ENCODE peak calls at places on chromosome 18, in six cellular contexts. One of them, this sample, is unnamed.
A peak's percentile ranks its signal among the peaks of the same experiment; 100 is the strongest.

GRCh38 chr18:63131106-63131943 is 188.2 kb downstream of the BCL2 start:
- DNase-seq in vagina: no peak
- DNase-seq in foreskin fibroblast: peak; percentile 78
- DNase-seq in endodermal cell: peak; percentile 81
- DNase-seq in GM12865: peak; percentile 81
- DNase-seq in lung: no peak
- DNase-seq in this sample: no peak

GRCh38 chr18:78620326-78620725 is 359.3 kb upstream of the SALL3 start:
- DNase-seq in vagina: no peak
- DNase-seq in foreskin fibroblast: no peak
- DNase-seq in endodermal cell: no peak
- DNase-seq in GM12865: no peak
- DNase-seq in lung: no peak
- DNase-seq in this sample: no peak

GRCh38 chr18:72056171-72056570 is 488.0 kb downstream of the CBLN2 start:
- DNase-seq in vagina: no peak
- DNase-seq in foreskin fibroblast: no peak
- DNase-seq in endodermal cell: no peak
- DNase-seq in GM12865: no peak
- DNase-seq in lung: no peak
- DNase-seq in this sample: no peak

GRCh38 chr18:80022613-80023012 is 11.6 kb upstream of the RBFA start:
- DNase-seq in vagina: no peak
- DNase-seq in foreskin fibroblast: peak; percentile 34
- DNase-seq in endodermal cell: no peak
- DNase-seq in GM12865: peak; percentile 27
- DNase-seq in lung: no peak
- DNase-seq in this sample: no peak

GRCh38 chr18:29840101-29840500 is 1202.4 kb downstream of the DSC3 start:
- DNase-seq in vagina: no peak
- DNase-seq in foreskin fibroblast: peak; percentile 6
- DNase-seq in endodermal cell: no peak
- DNase-seq in GM12865: no peak
- DNase-seq in lung: no peak
- DNase-seq in this sample: no peak

GRCh38 chr18:23662309-23663263 is at the start of gene ANKRD29:
- DNase-seq in vagina: no peak
- DNase-seq in foreskin fibroblast: peak; percentile 91
- DNase-seq in endodermal cell: peak; percentile 80
- DNase-seq in GM12865: peak; percentile 38
- DNase-seq in lung: peak; percentile 43
- DNase-seq in this sample: no peak

GRCh38 chr18:986071-986470 is 81.4 kb downstream of the ADCYAP1 start:
- DNase-seq in vagina: no peak
- DNase-seq in foreskin fibroblast: no peak
- DNase-seq in endodermal cell: peak; percentile 66
- DNase-seq in GM12865: no peak
- DNase-seq in lung: no peak
- DNase-seq in this sample: no peak

GRCh38 chr18:65749881-65750280 is 931 bp upstream of the CDH7 start:
- DNase-seq in vagina: no peak
- DNase-seq in foreskin fibroblast: peak; percentile 1
- DNase-seq in endodermal cell: no peak
- DNase-seq in GM12865: no peak
- DNase-seq in lung: no peak
- DNase-seq in this sample: no peak

GRCh38 chr18:63073481-63073880 is 246.1 kb downstream of the BCL2 start:
- DNase-seq in vagina: no peak
- DNase-seq in foreskin fibroblast: no peak
- DNase-seq in endodermal cell: no peak
- DNase-seq in GM12865: peak; percentile 76
- DNase-seq in lung: no peak
- DNase-seq in this sample: peak; percentile 11

GRCh38 chr18:12038082-12038660 is 55.5 kb upstream of the ANKRD62 start:
- DNase-seq in vagina: no peak
- DNase-seq in foreskin fibroblast: peak; percentile 64
- DNase-seq in endodermal cell: peak; percentile 76
- DNase-seq in GM12865: no peak
- DNase-seq in lung: no peak
- DNase-seq in this sample: no peak

GRCh38 chr18:78779996-78780718 is 199.5 kb upstream of the SALL3 start:
- DNase-seq in vagina: no peak
- DNase-seq in foreskin fibroblast: no peak
- DNase-seq in endodermal cell: no peak
- DNase-seq in GM12865: no peak
- DNase-seq in lung: no peak
- DNase-seq in this sample: no peak

GRCh38 chr18:63302647-63303405 is 16.7 kb downstream of the BCL2 start:
- DNase-seq in vagina: no peak
- DNase-seq in foreskin fibroblast: no peak
- DNase-seq in endodermal cell: no peak
- DNase-seq in GM12865: no peak
- DNase-seq in lung: no peak
- DNase-seq in this sample: no peak

GRCh38 chr18:31942301-31942998 is 478 bp downstream of the TRAPPC8 start:
- DNase-seq in vagina: no peak
- DNase-seq in foreskin fibroblast: peak; percentile 71
- DNase-seq in endodermal cell: no peak
- DNase-seq in GM12865: peak; percentile 64
- DNase-seq in lung: peak; percentile 37
- DNase-seq in this sample: no peak

GRCh38 chr18:941331-941730 is 36.7 kb downstream of the ADCYAP1 start:
- DNase-seq in vagina: no peak
- DNase-seq in foreskin fibroblast: no peak
- DNase-seq in endodermal cell: no peak
- DNase-seq in GM12865: no peak
- DNase-seq in lung: no peak
- DNase-seq in this sample: no peak

GRCh38 chr18:34222396-34223163 is 2.1 kb downstream of the NOL4 start:
- DNase-seq in vagina: no peak
- DNase-seq in foreskin fibroblast: peak; percentile 41
- DNase-seq in endodermal cell: peak; percentile 87
- DNase-seq in GM12865: peak; percentile 70
- DNase-seq in lung: no peak
- DNase-seq in this sample: no peak

GRCh38 chr18:11932393-11932792 is 24.3 kb upstream of the MPPE1 start:
- DNase-seq in vagina: no peak
- DNase-seq in foreskin fibroblast: no peak
- DNase-seq in endodermal cell: no peak
- DNase-seq in GM12865: no peak
- DNase-seq in lung: no peak
- DNase-seq in this sample: no peak

GRCh38 chr18:11167778-11168177 is 18.4 kb upstream of the PIEZO2 start:
- DNase-seq in vagina: no peak
- DNase-seq in foreskin fibroblast: peak; percentile 49
- DNase-seq in endodermal cell: no peak
- DNase-seq in GM12865: no peak
- DNase-seq in lung: no peak
- DNase-seq in this sample: no peak

GRCh38 chr18:50138181-50139064 is 56.5 kb downstream of the MYO5B start:
- DNase-seq in vagina: no peak
- DNase-seq in foreskin fibroblast: no peak
- DNase-seq in endodermal cell: no peak
- DNase-seq in GM12865: no peak
- DNase-seq in lung: no peak
- DNase-seq in this sample: no peak

GRCh38 chr18:57901819-57902600 is 98.9 kb upstream of the ATP8B1 start:
- DNase-seq in vagina: no peak
- DNase-seq in foreskin fibroblast: peak; percentile 24
- DNase-seq in endodermal cell: no peak
- DNase-seq in GM12865: no peak
- DNase-seq in lung: no peak
- DNase-seq in this sample: no peak

GRCh38 chr18:34787931-34788532 is 77.9 kb downstream of the DTNA start:
- DNase-seq in vagina: no peak
- DNase-seq in foreskin fibroblast: peak; percentile 81
- DNase-seq in endodermal cell: no peak
- DNase-seq in GM12865: peak; percentile 73
- DNase-seq in lung: peak; percentile 32
- DNase-seq in this sample: peak; percentile 46

GRCh38 chr18:77223221-77223639 is 26.4 kb upstream of the GALR1 start:
- DNase-seq in vagina: no peak
- DNase-seq in foreskin fibroblast: no peak
- DNase-seq in endodermal cell: no peak
- DNase-seq in GM12865: no peak
- DNase-seq in lung: no peak
- DNase-seq in this sample: no peak

GRCh38 chr18:53944721-53945120 is 279.7 kb downstream of the MBD2 start:
- DNase-seq in vagina: no peak
- DNase-seq in foreskin fibroblast: no peak
- DNase-seq in endodermal cell: no peak
- DNase-seq in GM12865: peak; percentile 33
- DNase-seq in lung: no peak
- DNase-seq in this sample: peak; percentile 3

GRCh38 chr18:27363918-27364317 is 178.8 kb upstream of the CHST9 start:
- DNase-seq in vagina: no peak
- DNase-seq in foreskin fibroblast: no peak
- DNase-seq in endodermal cell: no peak
- DNase-seq in GM12865: no peak
- DNase-seq in lung: no peak
- DNase-seq in this sample: no peak

GRCh38 chr18:49048361-49048760 is 97.6 kb upstream of the SMAD7 start:
- DNase-seq in vagina: no peak
- DNase-seq in foreskin fibroblast: peak; percentile 64
- DNase-seq in endodermal cell: no peak
- DNase-seq in GM12865: no peak
- DNase-seq in lung: no peak
- DNase-seq in this sample: no peak

GRCh38 chr18:78781601-78781960 is 198.0 kb upstream of the SALL3 start:
- DNase-seq in vagina: no peak
- DNase-seq in foreskin fibroblast: no peak
- DNase-seq in endodermal cell: no peak
- DNase-seq in GM12865: no peak
- DNase-seq in lung: no peak
- DNase-seq in this sample: no peak

GRCh38 chr18:7269903-7270302 is 39.0 kb downstream of the LRRC30 start:
- DNase-seq in vagina: no peak
- DNase-seq in foreskin fibroblast: no peak
- DNase-seq in endodermal cell: no peak
- DNase-seq in GM12865: no peak
- DNase-seq in lung: no peak
- DNase-seq in this sample: no peak

GRCh38 chr18:60471652-60472051 is 99.1 kb upstream of the MC4R start:
- DNase-seq in vagina: no peak
- DNase-seq in foreskin fibroblast: peak; percentile 41
- DNase-seq in endodermal cell: no peak
- DNase-seq in GM12865: no peak
- DNase-seq in lung: no peak
- DNase-seq in this sample: peak; percentile 10

GRCh38 chr18:63514326-63514725 is 27.8 kb upstream of the SERPINB12 start:
- DNase-seq in vagina: no peak
- DNase-seq in foreskin fibroblast: no peak
- DNase-seq in endodermal cell: no peak
- DNase-seq in GM12865: no peak
- DNase-seq in lung: no peak
- DNase-seq in this sample: no peak

GRCh38 chr18:24797987-24798386 is 337.6 kb downstream of the HRH4 start:
- DNase-seq in vagina: no peak
- DNase-seq in foreskin fibroblast: no peak
- DNase-seq in endodermal cell: no peak
- DNase-seq in GM12865: no peak
- DNase-seq in lung: no peak
- DNase-seq in this sample: no peak

DNA sequence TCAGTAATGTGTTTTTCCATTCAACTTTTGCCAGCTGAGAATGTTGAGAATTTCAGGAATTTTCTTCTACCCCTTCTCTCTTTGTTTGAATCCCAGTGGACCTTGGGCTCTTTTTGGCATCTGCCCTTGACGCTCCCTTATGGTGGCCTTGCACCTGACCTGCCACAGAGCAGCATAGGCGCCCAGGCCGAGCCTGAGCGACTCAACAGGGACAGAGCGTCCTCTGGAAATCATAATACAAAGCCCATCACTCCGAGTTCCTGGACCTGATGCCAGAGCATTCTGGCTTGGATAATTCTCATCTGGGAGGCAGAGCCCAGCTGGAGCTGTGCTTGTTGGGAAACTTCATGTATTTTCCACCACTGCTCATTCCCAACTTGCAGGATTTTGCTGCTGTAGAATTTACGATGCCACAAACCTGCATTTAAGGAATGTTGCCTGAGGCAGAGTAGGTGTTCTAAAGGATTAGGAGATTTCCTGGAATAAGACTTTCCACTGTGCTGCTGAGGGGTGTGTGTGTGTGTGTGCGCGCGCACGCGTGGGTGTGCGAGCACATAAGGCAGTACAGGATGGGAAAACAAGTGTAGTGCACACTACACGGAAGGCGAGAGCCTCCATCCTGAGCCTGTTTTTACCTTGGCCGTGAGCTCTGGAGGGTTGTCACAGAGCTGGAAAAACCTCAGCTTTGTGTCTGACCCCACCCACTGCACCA is 77.1 kb upstream of the TXNDC2 start:
- DNase-seq in vagina: no peak
- DNase-seq in foreskin fibroblast: peak; percentile 53
- DNase-seq in endodermal cell: peak; percentile 76
- DNase-seq in GM12865: no peak
- DNase-seq in lung: no peak
- DNase-seq in this sample: no peak
- H3K4me3 ChIP-seq in vagina: no peak overlapping the region
- H3K4me3 ChIP-seq in foreskin fibroblast: no peak overlapping the region
- H3K4me3 ChIP-seq in endodermal cell: no peak overlapping the region
- H3K4me3 ChIP-seq in GM12865: no peak overlapping the region
- H3K4me3 ChIP-seq in lung: no peak overlapping the region
- H3K4me3 ChIP-seq in this sample: no peak overlapping the region

GRCh38 chr18:6239716-6240115 is 175.0 kb downstream of the L3MBTL4 start:
- DNase-seq in vagina: no peak
- DNase-seq in foreskin fibroblast: no peak
- DNase-seq in endodermal cell: no peak
- DNase-seq in GM12865: no peak
- DNase-seq in lung: no peak
- DNase-seq in this sample: no peak
- TF ChIP-seq CTCF in vagina: no peak
- TF ChIP-seq CTCF in foreskin fibroblast: no peak
- TF ChIP-seq CTCF in endodermal cell: no peak
- TF ChIP-seq CTCF in GM12865: no peak
- TF ChIP-seq CTCF in lung: no peak
- TF ChIP-seq CTCF in this sample: no peak

DNA sequence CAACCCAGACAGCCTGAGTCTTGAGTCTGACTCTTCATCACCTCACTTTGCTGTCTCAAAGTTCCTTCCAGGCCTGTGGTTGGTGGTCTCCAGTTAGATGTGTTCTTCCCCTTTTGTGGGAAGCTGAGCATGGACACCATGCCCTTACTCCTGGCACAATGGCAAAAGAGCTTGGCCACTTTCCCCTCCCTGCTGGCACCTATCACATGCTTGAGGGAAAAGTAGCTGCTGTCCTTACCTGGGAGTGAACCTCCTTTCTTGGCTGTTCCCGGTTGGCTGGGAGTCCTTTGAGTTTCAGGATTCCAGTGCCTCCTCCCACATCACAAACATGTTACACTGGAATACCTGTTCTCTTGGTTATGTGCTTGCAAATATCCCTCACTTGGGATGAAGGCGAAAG is 97.8 kb downstream of the GATA6 start:
- DNase-seq in vagina: no peak
- DNase-seq in foreskin fibroblast: no peak
- DNase-seq in endodermal cell: no peak
- DNase-seq in GM12865: no peak
- DNase-seq in lung: no peak
- DNase-seq in this sample: no peak
- H3K4me3 ChIP-seq in vagina: no peak overlapping the region
- H3K4me3 ChIP-seq in foreskin fibroblast: no peak overlapping the region
- H3K4me3 ChIP-seq in endodermal cell: no peak overlapping the region
- H3K4me3 ChIP-seq in GM12865: no peak overlapping the region
- H3K4me3 ChIP-seq in lung: no peak overlapping the region
- H3K4me3 ChIP-seq in this sample: no peak overlapping the region

GRCh38 chr18:48007955-48008701 is 77.7 kb upstream of the SMAD2 start:
- DNase-seq in vagina: no peak
- DNase-seq in foreskin fibroblast: peak; percentile 71
- DNase-seq in endodermal cell: peak; percentile 96
- DNase-seq in GM12865: peak; percentile 37
- DNase-seq in lung: peak; percentile 68
- DNase-seq in this sample: peak; percentile 27
- TF ChIP-seq CTCF in vagina: no peak
- TF ChIP-seq CTCF in foreskin fibroblast: no peak
- TF ChIP-seq CTCF in endodermal cell: peak; percentile 91
- TF ChIP-seq CTCF in GM12865: peak; percentile 22
- TF ChIP-seq CTCF in lung: no peak
- TF ChIP-seq CTCF in this sample: peak; percentile 80

This sample was measured in LNCaP clone FGC.